ENCODE peak calls at places on chromosomes 4 and X, in five cellular contexts. L, E, Q, U and X are unnamed samples.

GRCh38 chrX:134172588-134173259 is 64.3 kb upstream of the CCDC160 start:
- DNase-seq in Q (no peak), U (peak; percentile 15), E (no peak), L (no peak), X (peak; percentile 11)

GRCh38 chrX:121987163-121987562 is 939.8 kb downstream of the GLUD2 start:
- DNase-seq in E (no peak), Q (no peak), U (no peak), L (no peak), X (no peak)

GRCh38 chr4:7017446-7018048 is 25.6 kb upstream of the TADA2B start:
- DNase-seq in E (no peak), L (no peak), U (no peak), Q (no peak), X (no peak)

GRCh38 chr4:7014815-7015214 is 28.4 kb upstream of the TADA2B start:
- DNase-seq in L (no peak), U (no peak), E (no peak), Q (no peak), X (no peak)

GRCh38 chr4:38132843-38133662 is 172.9 kb downstream of the PTTG2 start:
- DNase-seq in Q (no peak), U (peak; percentile 54), L (no peak), E (no peak), X (no peak)

GRCh38 chrX:107935664-107936433 is 46.3 kb downstream of the TEX13B start:
- DNase-seq in U (no peak), E (no peak), L (peak; percentile 1), Q (no peak), X (no peak)

GRCh38 chrX:8424941-8425340 is 39.7 kb upstream of the VCX3B start:
- DNase-seq in U (no peak), E (no peak), Q (no peak), L (no peak), X (no peak)

GRCh38 chr4:2290974-2291704 is 29.2 kb upstream of the MXD4 start:
- DNase-seq in E (no peak), L (no peak), U (peak; percentile 51), Q (no peak), X (no peak)

GRCh38 chrX:155956649-155957048 is 40.8 kb upstream of the IL9R start:
- DNase-seq in E (no peak), L (no peak), U (no peak), Q (no peak), X (no peak)

GRCh38 chr4:125123710-125124109 is 191.0 kb upstream of the FAT4 start:
- DNase-seq in Q (no peak), E (no peak), U (no peak), L (no peak), X (no peak)

DNA sequence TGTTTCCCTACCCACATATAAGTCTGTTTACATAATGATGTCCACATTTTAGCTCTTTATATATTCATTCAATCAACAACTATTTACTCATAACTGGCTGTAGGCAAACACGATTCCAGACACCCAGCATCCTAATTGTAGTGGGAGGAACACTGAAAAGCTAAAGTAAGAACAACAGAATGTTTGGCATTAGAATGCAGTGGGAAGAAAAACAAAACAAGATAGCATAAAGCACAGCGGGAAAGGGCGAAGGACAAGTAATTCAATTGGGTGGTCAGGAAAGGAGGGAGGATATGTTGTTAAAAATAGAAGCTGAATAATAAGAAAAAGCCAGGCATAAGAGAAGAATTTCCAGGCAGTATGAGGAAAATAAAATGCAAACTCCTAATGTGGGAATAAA is 189.5 kb upstream of the FAT4 start:
- DNase-seq in L (no peak), E (no peak), U (no peak), Q (no peak), X (no peak)
- H3K27ac ChIP-seq in L (no peak overlapping the region), E (no peak overlapping the region), U (no peak overlapping the region), Q (no peak overlapping the region), X (no peak overlapping the region)

GRCh38 chr4:120977435-120977997 is 55.0 kb upstream of the PRDM5 start:
- DNase-seq in L (peak; percentile 63), Q (no peak), U (peak; percentile 9), E (no peak), X (no peak)
- TF ChIP-seq CTCF in L (peak; percentile 78), Q (no peak), U (peak; percentile 37), E (peak; percentile 28), X (no peak)

GRCh38 chr4:173017802-173018201 is 150.8 kb upstream of the GALNT7 start:
- DNase-seq in U (no peak), E (no peak), Q (no peak), L (no peak), X (no peak)

GRCh38 chr4:173013232-173013932 is 155.2 kb upstream of the GALNT7 start:
- DNase-seq in L (peak; percentile 50), E (peak; percentile 31), U (peak; percentile 36), Q (no peak), X (no peak)

GRCh38 chr4:173012608-173013007 is 156.0 kb upstream of the GALNT7 start:
- DNase-seq in Q (no peak), U (no peak), E (no peak), L (no peak), X (no peak)

GRCh38 chr4:173014836-173015235 is 153.8 kb upstream of the GALNT7 start:
- DNase-seq in L (no peak), Q (no peak), U (no peak), E (no peak), X (no peak)

GRCh38 chr4:173014113-173014558 is 154.5 kb upstream of the GALNT7 start:
- DNase-seq in Q (no peak), U (no peak), E (no peak), L (peak; percentile 85), X (peak; percentile 53)
- H3K27ac ChIP-seq in Q (no peak overlapping the region), U (no peak overlapping the region), E (no peak overlapping the region), L (no peak overlapping the region), X (no peak overlapping the region)

DNA sequence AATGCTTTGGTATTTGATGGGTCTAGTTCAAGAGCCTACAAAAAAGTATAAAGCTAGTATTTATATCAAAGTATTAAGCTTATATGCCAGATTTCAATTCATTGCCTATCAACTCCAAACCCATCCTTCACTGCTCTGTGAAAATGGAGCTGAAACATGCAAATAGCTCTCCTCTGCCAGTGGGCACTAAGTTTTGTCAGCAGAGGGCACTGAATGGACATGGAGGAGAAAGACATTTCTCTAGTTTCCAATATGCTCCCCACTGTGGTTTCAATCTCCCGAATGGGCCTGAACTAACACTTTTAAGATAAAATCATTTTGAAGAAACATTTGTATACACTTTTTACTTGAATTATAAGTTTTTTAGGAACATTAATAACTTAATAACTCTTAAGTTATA is 12.4 kb downstream of the PPID start:
- DNase-seq in L (no peak), E (no peak), U (no peak), Q (no peak), X (no peak)
- TF ChIP-seq CTCF in L (peak; percentile 42), E (no peak), U (no peak), Q (no peak), X (peak; percentile 8)